ENCODE peak calls at places on chromosomes 5 and 9, in six cellular contexts. W is DND-41, T is psoas muscle, F is heart left ventricle, H is foreskin fibroblast, M is adrenal gland. E is an unnamed sample.

GRCh38 chr5:152393420-152393819 is 11.7 kb downstream of the NMUR2 start:
- DNase-seq in M (no peak), T (no peak), F (no peak), W (no peak), H (no peak), E (no peak)

GRCh38 chr5:98031496-98031895 is 742.0 kb upstream of the RGMB start:
- DNase-seq in H (no peak), T (no peak), M (no peak), W (no peak), F (no peak), E (peak; percentile 37)

GRCh38 chr9:109286981-109287380 is 33.9 kb downstream of the EPB41L4B start:
- DNase-seq in T (peak; percentile 59), W (no peak), H (peak; percentile 4), F (no peak), M (peak; percentile 37), E (no peak)

GRCh38 chr9:107586493-107586892 is 96.9 kb upstream of the KLF4 start:
- DNase-seq in F (no peak), W (no peak), M (no peak), T (no peak), H (no peak), E (no peak)

GRCh38 chr9:86321373-86321772 is 32.8 kb downstream of the TUT7 start:
- DNase-seq in H (peak; percentile 75), T (no peak), W (no peak), F (no peak), M (peak; percentile 52), E (no peak)

GRCh38 chr9:127714916-127715442 is 484 bp downstream of the PTRH1 start:
- DNase-seq in H (no peak), W (no peak), F (no peak), M (no peak), T (peak; percentile 71), E (no peak)

GRCh38 chr9:120892177-120892747 is 15.3 kb upstream of the PHF19 start:
- DNase-seq in T (no peak), M (no peak), F (no peak), W (peak; percentile 40), H (no peak), E (peak; percentile 72)

GRCh38 chr5:55568629-55569512 is 34.1 kb upstream of the PLPP1 start:
- DNase-seq in M (no peak), T (no peak), W (no peak), H (no peak), F (no peak), E (no peak)

GRCh38 chr5:81544351-81545001 is 150.5 kb upstream of the ACOT12 start:
- DNase-seq in F (no peak), W (no peak), H (no peak), M (no peak), T (no peak), E (no peak)

GRCh38 chr9:80025131-80025530 is 453.4 kb downstream of the TLE4 start:
- DNase-seq in F (no peak), T (no peak), H (no peak), M (no peak), W (no peak), E (no peak)

GRCh38 chr9:16060457-16061129 is 507.8 kb downstream of the CCDC171 start:
- DNase-seq in M (no peak), H (no peak), T (no peak), W (no peak), F (no peak), E (peak; percentile 65)

GRCh38 chr5:18811616-18812015 is 1176.4 kb downstream of the CDH18 start:
- DNase-seq in T (no peak), W (no peak), F (no peak), M (no peak), H (no peak), E (no peak)

GRCh38 chr9:38024036-38024681 is 44.9 kb downstream of the SHB start:
- DNase-seq in H (peak; percentile 66), F (no peak), M (peak; percentile 55), T (peak; percentile 84), W (no peak), E (no peak)

GRCh38 chr9:90189306-90189705 is 453.3 kb downstream of the DIRAS2 start:
- DNase-seq in H (no peak), W (no peak), F (no peak), M (no peak), T (no peak), E (peak; percentile 54)

GRCh38 chr9:131677445-131678180 is 62.3 kb downstream of the RAPGEF1 start:
- DNase-seq in M (peak; percentile 20), H (peak; percentile 59), W (no peak), F (no peak), T (no peak), E (peak; percentile 83)

GRCh38 chr9:4137755-4138154 is 162.1 kb downstream of the GLIS3 start:
- DNase-seq in H (peak; percentile 79), M (no peak), W (no peak), F (no peak), T (no peak), E (no peak)

GRCh38 chr5:44814761-44815160 is 6.0 kb downstream of the MRPS30 start:
- DNase-seq in F (no peak), M (no peak), H (no peak), W (no peak), T (no peak), E (no peak)

GRCh38 chr5:176773408-176774035 is 36.8 kb upstream of the UNC5A start:
- DNase-seq in H (no peak), F (no peak), M (peak; percentile 3), W (no peak), T (no peak), E (no peak)

GRCh38 chr9:27429436-27429835 is 94.7 kb upstream of the IFNK start:
- DNase-seq in F (no peak), T (no peak), H (no peak), W (no peak), M (no peak), E (no peak)

GRCh38 chr9:132341177-132341840 is 13.5 kb downstream of the SETX start:
- DNase-seq in F (no peak), W (no peak), H (no peak), M (no peak), T (no peak), E (no peak)

GRCh38 chr9:111056554-111056953 is 18.3 kb upstream of the LPAR1 start:
- DNase-seq in H (peak; percentile 78), W (no peak), F (no peak), T (no peak), M (no peak), E (no peak)

GRCh38 chr9:76704601-76705204 is 59.5 kb upstream of the PCA3 start:
- DNase-seq in M (no peak), H (peak; percentile 75), F (peak; percentile 28), W (no peak), T (no peak), E (peak; percentile 70)

GRCh38 chr5:103450333-103451061 is 112.1 kb downstream of the NUDT12 start:
- DNase-seq in W (no peak), T (no peak), M (no peak), H (peak; percentile 74), F (no peak), E (no peak)

GRCh38 chr5:138330813-138331448 is 673 bp downstream of the CDC25C start:
- DNase-seq in W (no peak), F (no peak), T (no peak), M (no peak), H (no peak), E (no peak)

GRCh38 chr5:9207820-9208418 is 338.0 kb downstream of the SEMA5A start:
- DNase-seq in W (no peak), F (no peak), H (peak; percentile 27), M (no peak), T (no peak), E (peak; percentile 64)

GRCh38 chr5:93791520-93791972 is 50.1 kb upstream of the POU5F2 start:
- DNase-seq in W (no peak), M (no peak), T (no peak), H (no peak), F (no peak), E (no peak)

GRCh38 chr9:104776787-104777186 is 12.9 kb downstream of the NIPSNAP3B start:
- DNase-seq in T (no peak), M (no peak), H (no peak), F (no peak), W (no peak), E (no peak)

GRCh38 chr9:23825700-23826099 is 340 bp downstream of the ELAVL2 start:
- DNase-seq in F (no peak), M (no peak), H (no peak), W (no peak), T (no peak), E (no peak)
- H3K4me3 ChIP-seq in F (no peak overlapping the region), M (no peak overlapping the region), H (peak overlapping the region; percentile 42), W (no peak overlapping the region), T (peak overlapping the region; percentile 65), E (no peak overlapping the region)

GRCh38 chr5:150560401-150561191 is 52.7 kb downstream of the NDST1 start:
- DNase-seq in H (peak; percentile 76), T (peak; percentile 73), W (peak; percentile 84), M (peak; percentile 98), F (peak; percentile 86), E (peak; percentile 89)
- TF ChIP-seq CTCF in H (peak; percentile 74), T (peak; percentile 97), W (peak; percentile 88), M (peak; percentile 99), F (peak; percentile 92), E (peak; percentile 77)

GRCh38 chr5:53330491-53330890 is 149.9 kb upstream of the FST start:
- DNase-seq in W (no peak), F (no peak), M (no peak), T (no peak), H (no peak), E (no peak)

GRCh38 chr5:53333160-53333559 is 147.3 kb upstream of the FST start:
- DNase-seq in M (no peak), H (peak; percentile 69), T (no peak), W (no peak), F (no peak), E (no peak)

GRCh38 chr5:53327811-53328331 is 152.6 kb upstream of the FST start:
- DNase-seq in F (no peak), W (no peak), M (no peak), H (no peak), T (no peak), E (no peak)

GRCh38 chr5:53334431-53334941 is 145.9 kb upstream of the FST start:
- DNase-seq in M (no peak), T (no peak), H (peak; percentile 65), F (no peak), W (no peak), E (no peak)

GRCh38 chr5:53331463-53331862 is 149.0 kb upstream of the FST start:
- DNase-seq in F (no peak), W (no peak), H (peak; percentile 88), M (no peak), T (no peak), E (no peak)
- H3K4me3 ChIP-seq in F (no peak overlapping the region), W (no peak overlapping the region), H (no peak overlapping the region), M (no peak overlapping the region), T (no peak overlapping the region), E (no peak overlapping the region)

GRCh38 chr5:78777901-78778300 is 129.3 kb upstream of the LHFPL2 start:
- DNase-seq in T (no peak), W (no peak), F (no peak), H (no peak), M (no peak), E (no peak)

GRCh38 chr5:78778538-78778937 is 130.0 kb upstream of the LHFPL2 start:
- DNase-seq in W (no peak), H (peak; percentile 51), M (no peak), F (no peak), T (no peak), E (no peak)

GRCh38 chr5:78779262-78779661 is 130.7 kb upstream of the LHFPL2 start:
- DNase-seq in H (no peak), F (no peak), M (no peak), W (no peak), T (no peak), E (no peak)

GRCh38 chr5:78781611-78782356 is 133.2 kb upstream of the LHFPL2 start:
- DNase-seq in H (no peak), M (no peak), F (no peak), T (no peak), W (no peak), E (no peak)

GRCh38 chr5:78779771-78780616 is 131.4 kb upstream of the LHFPL2 start:
- DNase-seq in F (no peak), T (no peak), W (no peak), M (no peak), H (peak; percentile 82), E (no peak)
- TF ChIP-seq CTCF in F (no peak), T (no peak), W (no peak), M (no peak), H (no peak), E (no peak)

E was measured in GM12865.